ENCODE peak calls at places on chromosomes 16 and 17, in seven cellular contexts. K is lower lobe of right lung, F is ascending aorta, Q is right atrium auricular region, Y is AG04449, I is cardiac fibroblast, J is body of pancreas. Z is an unnamed sample.

GRCh38 chr17:20291853-20292252 is 175.5 kb downstream of the LGALS9B start:
- DNase-seq in F (no peak), K (no peak), Y (no peak), Q (no peak), I (no peak), J (no peak), Z (no peak)

GRCh38 chr16:58011652-58012051 is 10.4 kb downstream of the USB1 start:
- DNase-seq in J (no peak), F (no peak), K (no peak), Y (peak), Q (no peak), I (peak), Z (no peak)

GRCh38 chr16:66293207-66293735 is 73.2 kb upstream of the CDH5 start:
- DNase-seq in Y (no peak), Q (peak), K (no peak), J (no peak), F (no peak), I (no peak), Z (no peak)

GRCh38 chr16:2751577-2752034 is 832 bp upstream of the SRRM2 start:
- DNase-seq in I (no peak), K (peak), F (no peak), J (no peak), Q (no peak), Y (no peak), Z (no peak)

GRCh38 chr17:70006159-70006558 is 68.9 kb upstream of the KCNJ16 start:
- DNase-seq in Q (no peak), F (no peak), J (no peak), Y (no peak), I (peak), K (no peak), Z (no peak)

GRCh38 chr16:78240459-78241222 is 141.2 kb downstream of the WWOX start:
- DNase-seq in J (peak), K (peak), I (no peak), Q (no peak), Y (no peak), F (no peak), Z (no peak)

GRCh38 chr16:52450906-52451305 is 96.0 kb downstream of the TOX3 start:
- DNase-seq in J (no peak), F (no peak), Q (no peak), Y (no peak), K (no peak), I (no peak), Z (no peak)

GRCh38 chr17:3796822-3797170 is 4.2 kb downstream of the ITGAE start:
- DNase-seq in Y (no peak), J (no peak), Q (no peak), K (no peak), F (no peak), I (no peak), Z (no peak)

GRCh38 chr17:67377727-67378443 is 804 bp downstream of the PITPNC1 start:
- DNase-seq in Q (no peak), J (peak), Y (no peak), I (peak), F (no peak), K (peak), Z (no peak)

GRCh38 chr16:48911700-48912099 is 301.7 kb upstream of the N4BP1 start:
- DNase-seq in J (no peak), Y (no peak), F (no peak), Q (no peak), K (no peak), I (no peak), Z (no peak)

GRCh38 chr17:79711715-79712305 is 18.9 kb upstream of the ENPP7 start:
- DNase-seq in K (no peak), I (no peak), Y (no peak), Q (no peak), J (no peak), F (no peak), Z (no peak)
- H3K4me3 ChIP-seq in K (no peak), I (no peak), Y (no peak), Q (no peak), J (no peak), F (no peak), Z (no peak)

DNA sequence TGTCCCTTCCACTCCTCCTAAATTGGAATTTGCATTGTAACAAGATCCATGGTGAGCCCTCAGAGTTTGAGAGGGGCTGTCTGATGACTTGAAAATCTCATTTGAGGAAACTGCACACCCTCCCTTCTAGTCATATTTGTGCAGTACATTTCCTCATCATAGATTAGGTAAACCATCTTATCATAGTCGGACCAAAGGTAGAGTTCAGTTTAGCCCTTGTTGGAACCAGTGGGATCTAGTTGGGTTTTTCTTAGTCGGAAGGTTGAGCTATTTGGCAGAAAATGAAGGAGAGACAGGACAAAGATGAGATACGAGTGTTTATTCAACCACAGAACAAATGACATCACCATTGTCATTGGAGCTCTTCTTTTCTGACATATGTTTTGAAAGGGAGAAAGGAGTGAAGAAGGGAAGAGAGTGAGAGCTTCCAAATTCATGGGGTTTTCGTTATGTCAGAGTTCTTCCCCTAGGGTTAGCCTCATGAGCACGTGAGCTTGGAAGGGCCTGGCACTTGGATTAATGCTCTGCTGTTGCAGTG is 15.8 kb upstream of the KRT20 start:
- DNase-seq in F (no peak), Y (no peak), J (no peak), I (no peak), K (no peak), Q (no peak), Z (no peak)
- TF ChIP-seq CTCF in F (no peak), Y (no peak), J (no peak), I (no peak), K (no peak), Q (no peak), Z (no peak)

GRCh38 chr17:82217120-82217529 is 4.5 kb upstream of the CCDC57 start:
- DNase-seq in J (no peak), F (no peak), I (peak), Y (no peak), Q (no peak), K (peak), Z (no peak)
- H3K4me3 ChIP-seq in J (no peak), F (no peak), I (no peak), Y (no peak), Q (no peak), K (peak), Z (no peak)

DNA sequence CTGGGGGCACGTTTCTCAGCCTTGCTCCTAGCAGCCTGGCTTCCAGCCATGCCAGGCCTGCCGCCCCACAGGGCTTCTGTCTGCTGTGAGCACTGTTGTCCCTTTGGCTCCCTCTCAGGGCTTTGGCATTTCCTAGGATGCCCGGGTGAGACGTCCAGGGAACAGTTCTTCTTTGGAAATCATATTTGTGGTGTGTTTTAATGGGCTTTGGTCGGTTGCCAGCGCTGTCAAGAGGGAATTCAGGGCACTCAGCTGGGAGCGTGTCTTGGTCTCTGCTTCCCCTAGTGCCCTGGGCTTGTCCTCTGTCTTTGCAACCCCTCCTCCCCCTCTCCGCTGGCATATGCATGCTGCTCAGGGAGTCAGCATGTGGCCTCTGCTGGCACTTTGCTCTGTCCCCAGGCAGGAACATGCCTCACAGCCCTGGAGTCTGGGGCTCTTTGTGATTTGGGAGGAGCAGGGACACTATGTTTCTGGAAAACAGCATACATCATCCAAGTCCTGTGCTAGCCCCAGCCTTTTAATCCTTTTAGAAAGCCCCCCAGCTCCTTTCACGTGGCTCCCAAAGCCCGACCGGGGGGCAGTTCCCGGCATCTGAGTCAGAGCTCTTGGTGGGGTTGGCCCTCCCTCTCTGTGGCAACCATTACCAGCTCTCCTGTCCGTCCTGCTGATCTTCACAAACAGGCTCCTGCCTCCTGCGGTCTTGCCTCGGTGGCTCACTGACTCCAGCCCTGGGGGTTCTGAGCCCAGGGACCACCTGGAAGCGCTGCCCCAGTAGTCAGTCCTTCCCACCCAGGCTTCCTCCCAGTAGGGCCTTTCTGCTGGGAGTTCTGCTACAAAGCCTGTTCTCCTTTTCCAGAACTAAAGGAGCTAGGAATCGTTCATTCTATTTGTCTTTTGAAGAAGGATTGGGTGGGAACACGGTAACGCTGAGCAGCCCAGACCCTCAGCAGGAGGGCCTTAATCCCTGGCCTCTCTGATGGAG is 26.7 kb downstream of the SAP30BP start:
- DNase-seq in Q (no peak), J (peak), F (peak), K (peak), Y (peak), I (peak), Z (peak)
- TF ChIP-seq CTCF in Q (no peak), J (no peak), F (no peak), K (no peak), Y (peak), I (no peak), Z (peak)

GRCh38 chr16:30720086-30720485 is 21.1 kb downstream of the SRCAP start:
- DNase-seq in J (no peak), K (no peak), Y (no peak), F (no peak), Q (no peak), I (no peak), Z (no peak)

GRCh38 chr16:30710971-30711370 is 12.0 kb downstream of the SRCAP start:
- DNase-seq in Q (no peak), J (no peak), F (no peak), K (no peak), Y (no peak), I (no peak), Z (no peak)

GRCh38 chr16:30711712-30712111 is 12.7 kb downstream of the SRCAP start:
- DNase-seq in I (no peak), J (no peak), Y (no peak), K (no peak), F (no peak), Q (no peak), Z (no peak)

GRCh38 chr16:30720694-30721093 is 21.7 kb downstream of the SRCAP start:
- DNase-seq in J (no peak), Y (no peak), F (no peak), I (no peak), Q (no peak), K (no peak), Z (no peak)

GRCh38 chr16:30715777-30716445 is 16.9 kb downstream of the SRCAP start:
- DNase-seq in F (no peak), Q (no peak), I (peak), K (no peak), Y (no peak), J (peak), Z (no peak)
- H3K4me3 ChIP-seq in F (no peak), Q (no peak), I (no peak), K (no peak), Y (no peak), J (no peak), Z (no peak)

GRCh38 chr17:76088868-76089576 is 10.0 kb downstream of the ZACN start:
- DNase-seq in F (no peak), K (no peak), Y (no peak), I (no peak), J (no peak), Q (no peak), Z (no peak)

GRCh38 chr17:76087531-76087930 is 8.5 kb downstream of the ZACN start:
- DNase-seq in Q (no peak), I (no peak), J (no peak), F (no peak), K (no peak), Y (no peak), Z (no peak)

GRCh38 chr17:76089680-76090516 is 10.9 kb downstream of the ZACN start:
- DNase-seq in K (peak), J (no peak), I (no peak), Y (no peak), F (no peak), Q (no peak), Z (no peak)

GRCh38 chr17:76086384-76086783 is 7.4 kb downstream of the ZACN start:
- DNase-seq in J (no peak), I (no peak), Q (no peak), Y (no peak), K (peak), F (no peak), Z (no peak)

GRCh38 chr17:76088041-76088867 is 9.3 kb downstream of the ZACN start:
- DNase-seq in I (no peak), J (no peak), Y (no peak), F (no peak), K (no peak), Q (no peak), Z (no peak)
- TF ChIP-seq CTCF in I (no peak), J (no peak), Y (no peak), F (no peak), K (no peak), Q (no peak), Z (no peak)

DNA sequence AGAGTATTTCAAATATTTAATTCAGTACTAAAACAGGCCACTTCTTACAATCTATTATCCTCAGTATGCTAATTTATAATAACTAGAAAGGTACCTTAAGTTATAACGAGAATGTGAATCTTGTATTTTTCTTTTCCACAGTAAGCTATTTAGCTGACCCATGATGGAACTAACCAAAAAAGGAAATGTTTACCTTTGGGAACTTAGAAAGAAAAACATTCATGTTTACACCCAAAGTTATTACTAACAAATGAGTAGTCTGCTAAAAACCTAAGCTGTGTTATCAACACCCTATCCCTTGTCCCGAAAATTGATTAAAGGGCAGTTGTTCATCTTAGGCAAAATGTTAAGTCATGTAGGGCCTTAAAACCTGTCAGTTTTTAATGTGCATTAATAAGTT is 8.1 kb downstream of the GNA13 start:
- DNase-seq in Q (no peak), I (no peak), K (no peak), Y (no peak), F (no peak), J (no peak), Z (no peak)
- H3K4me3 ChIP-seq in Q (no peak), I (no peak), K (no peak), Y (no peak), F (no peak), J (no peak), Z (no peak)

DNA sequence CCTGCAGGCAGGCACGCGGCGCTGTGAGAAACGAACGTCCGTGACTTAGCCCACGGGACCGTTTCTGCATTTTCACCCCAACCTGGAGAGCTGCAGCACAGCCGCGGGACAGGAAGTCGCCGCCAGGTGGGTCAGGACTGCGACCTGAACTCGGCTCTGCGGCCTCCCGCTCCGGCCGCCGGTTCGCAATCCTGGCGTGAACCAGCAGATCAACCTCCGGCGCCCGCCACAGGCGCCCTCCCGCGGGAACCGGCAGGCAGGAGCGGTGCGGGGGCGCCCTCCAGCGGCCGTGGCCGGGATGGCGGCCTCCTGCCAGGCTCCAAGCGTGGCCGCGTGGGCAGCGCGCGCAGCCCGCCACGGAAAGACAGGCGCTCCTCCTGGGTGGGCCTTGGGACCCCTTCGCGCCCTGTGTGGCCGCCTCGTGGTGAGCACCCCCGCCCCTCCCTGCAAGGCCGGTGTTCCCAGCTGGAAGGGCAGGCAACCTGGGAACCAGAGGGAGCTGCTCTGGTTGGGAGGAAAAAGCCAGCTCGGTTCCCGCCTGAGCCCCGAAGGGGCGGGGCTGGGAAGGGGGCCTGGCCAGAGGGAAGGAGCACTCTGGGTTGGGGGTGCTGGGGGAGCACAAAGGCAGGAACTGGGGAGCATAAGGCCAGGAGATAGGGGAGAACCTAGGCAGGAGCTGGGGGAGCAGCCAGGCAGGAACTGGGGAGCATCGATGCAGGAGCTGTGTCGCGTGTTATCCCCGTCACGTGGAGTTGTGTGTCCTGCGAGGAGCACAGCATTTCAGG is 28.2 kb downstream of the ACTG1 start:
- DNase-seq in I (peak), K (peak), Y (no peak), F (peak), Q (peak), J (peak), Z (no peak)
- TF ChIP-seq CTCF in I (peak), K (peak), Y (peak), F (peak), Q (peak), J (peak), Z (peak)

DNA sequence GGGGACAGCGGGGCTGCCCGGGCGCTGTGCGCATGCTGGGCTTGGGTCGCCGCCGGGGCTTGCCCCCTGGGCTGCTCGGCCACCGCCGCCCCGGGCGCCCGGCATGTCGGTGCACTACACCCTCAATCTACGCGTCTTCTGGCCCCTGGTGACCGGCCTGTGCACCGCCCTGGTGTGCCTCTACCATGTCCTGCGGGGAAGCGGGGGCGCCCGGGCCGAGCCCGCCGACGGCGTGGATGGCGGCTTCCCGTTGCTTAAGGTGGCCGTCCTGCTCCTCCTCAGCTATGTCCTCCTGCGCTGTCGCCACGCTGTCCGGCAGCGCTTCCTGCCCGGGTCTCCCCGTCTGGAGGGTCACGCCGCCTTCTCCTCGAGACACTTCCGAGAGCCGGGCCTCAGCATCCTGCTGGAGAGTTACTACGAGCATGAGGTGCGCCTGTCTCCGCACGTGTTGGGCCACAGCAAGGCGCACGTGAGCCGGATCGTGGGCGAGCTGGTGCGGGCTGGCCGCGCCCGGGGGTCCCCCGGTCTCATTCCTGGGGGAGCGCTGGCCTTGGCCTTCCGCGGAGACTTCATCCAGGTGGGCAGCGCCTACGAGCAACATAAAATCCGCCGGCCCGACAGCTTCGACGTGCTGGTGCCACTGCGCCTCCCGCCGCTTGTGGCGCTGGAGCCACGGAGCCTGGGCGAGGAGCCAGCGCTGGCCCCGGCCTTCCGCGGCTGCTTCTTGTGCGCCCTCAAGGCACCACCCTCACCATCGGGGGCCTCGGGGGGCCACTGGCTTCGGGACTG is 789 bp downstream of the ITPRIPL2 start:
- DNase-seq in Y (no peak), F (peak), J (peak), I (peak), Q (peak), K (peak), Z (no peak)
- H3K4me3 ChIP-seq in Y (peak), F (peak), J (peak), I (peak), Q (peak), K (peak), Z (peak)